ENCODE peak calls at places on chromosomes 11 and 22, in five cellular contexts. S is heart right ventricle; K is IMR-90; R is CD8-positive, alpha-beta T cell; V is upper lobe of right lung. N is an unnamed sample.
A peak's percentile ranks its signal among the peaks of the same experiment; 100 is the strongest.

GRCh38 chr11:130606181-130606580 is 157.7 kb downstream of the ADAMTS15 start:
- DNase-seq in S (no peak), R (no peak), V (no peak), K (no peak), N (no peak)

GRCh38 chr22:43996170-43996980 is 27.7 kb upstream of the PARVB start:
- DNase-seq in V (peak; percentile 83), R (peak; percentile 69), K (no peak), S (peak; percentile 59), N (peak; percentile 26)

GRCh38 chr22:27588273-27588672 is 213.3 kb downstream of the MN1 start:
- DNase-seq in K (no peak), R (no peak), S (no peak), V (no peak), N (no peak)

GRCh38 chr22:20111689-20112622 is 3.9 kb upstream of the RANBP1 start:
- DNase-seq in R (no peak), K (no peak), V (no peak), S (no peak), N (no peak)

GRCh38 chr11:65260302-65260701 is 1.5 kb upstream of the POLA2 start:
- DNase-seq in V (no peak), R (no peak), S (no peak), K (no peak), N (no peak)

GRCh38 chr11:43269229-43269928 is 42.4 kb upstream of the API5 start:
- DNase-seq in K (no peak), R (no peak), S (peak; percentile 12), V (no peak), N (no peak)

GRCh38 chr22:37208401-37209139 is 3.7 kb downstream of the SSTR3 start:
- DNase-seq in K (no peak), S (no peak), V (peak; percentile 37), R (no peak), N (no peak)

GRCh38 chr11:47720651-47721050 is 5.5 kb upstream of the AGBL2 start:
- DNase-seq in V (no peak), R (no peak), K (no peak), S (no peak), N (no peak)

GRCh38 chr22:17726561-17727243 is 47.6 kb downstream of the BID start:
- DNase-seq in R (no peak), K (peak; percentile 72), S (no peak), V (no peak), N (no peak)

GRCh38 chr11:69381681-69382130 is 87.8 kb downstream of the MYEOV start:
- DNase-seq in K (no peak), R (no peak), V (no peak), S (no peak), N (no peak)

GRCh38 chr22:36330655-36331305 is 57.0 kb downstream of the MYH9 start:
- DNase-seq in K (peak; percentile 63), R (no peak), S (peak; percentile 80), V (no peak), N (no peak)

GRCh38 chr22:40050258-40050657 is 55.5 kb downstream of the FAM83F start:
- DNase-seq in K (no peak), V (no peak), R (no peak), S (no peak), N (no peak)

GRCh38 chr11:27524155-27524554 is 17.6 kb upstream of the LIN7C start:
- DNase-seq in V (no peak), S (no peak), R (no peak), K (peak; percentile 66), N (no peak)

GRCh38 chr11:65130631-65131416 is 3.5 kb downstream of the SYVN1 start:
- DNase-seq in R (no peak), K (no peak), V (peak; percentile 52), S (no peak), N (no peak)

GRCh38 chr22:47965066-47965465 is 1202.6 kb downstream of the TBC1D22A start:
- DNase-seq in K (no peak), S (no peak), R (no peak), V (no peak), N (no peak)

GRCh38 chr11:101446726-101447125 is 137.1 kb downstream of the TRPC6 start:
- DNase-seq in S (no peak), R (no peak), K (peak; percentile 41), V (no peak), N (no peak)

GRCh38 chr11:73404048-73404447 is 27.8 kb downstream of the RELT start:
- DNase-seq in V (no peak), R (no peak), K (peak; percentile 40), S (peak; percentile 79), N (no peak)

GRCh38 chr22:25053153-25053805 is 100.8 kb downstream of the KIAA1671 start:
- DNase-seq in V (no peak), R (no peak), K (no peak), S (no peak), N (no peak)

GRCh38 chr22:32043391-32043790 is 330 bp downstream of the SLC5A1 start:
- DNase-seq in S (no peak), R (no peak), K (no peak), V (no peak), N (no peak)

GRCh38 chr22:41092847-41093371 is 517 bp downstream of the EP300 start:
- DNase-seq in V (peak; percentile 74), S (no peak), R (peak; percentile 21), K (peak; percentile 20), N (no peak)

GRCh38 chr11:110249066-110249465 is 47.3 kb downstream of the RDX start:
- DNase-seq in K (no peak), V (no peak), S (no peak), R (no peak), N (no peak)

DNA sequence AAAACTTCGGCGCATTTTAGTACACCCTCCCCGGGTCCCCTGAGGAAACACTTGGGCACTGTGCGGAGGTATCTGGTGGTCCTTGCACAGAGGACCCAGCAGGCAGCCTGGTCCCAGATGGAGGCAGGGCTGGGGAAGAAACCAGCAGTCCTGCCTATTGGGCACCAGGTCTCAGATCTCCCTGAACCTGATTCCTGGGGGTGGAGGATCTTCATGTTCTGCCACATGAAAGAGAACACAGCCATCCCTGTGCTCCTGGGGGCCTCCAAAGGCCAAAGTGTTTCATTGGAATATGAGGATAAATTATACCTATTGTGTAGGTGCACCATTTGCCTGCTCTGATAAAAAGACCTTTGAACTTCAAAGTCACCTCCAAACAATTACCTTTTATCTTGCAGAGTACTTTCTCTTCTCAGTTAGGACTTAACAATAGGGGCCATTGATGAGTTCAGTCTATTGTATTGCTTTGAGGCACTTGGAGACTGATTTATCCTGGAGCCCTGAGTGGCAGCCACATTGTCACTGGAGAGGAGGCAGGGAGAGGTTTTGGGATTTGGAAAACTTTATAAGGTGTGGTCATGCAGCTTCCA is 1.8 kb downstream of the RCN1 start:
- DNase-seq in K (no peak), V (no peak), R (no peak), S (no peak), N (no peak)
- H3K27ac ChIP-seq in K (peak overlapping the region; percentile 99), V (peak overlapping the region; percentile 6), R (no peak overlapping the region), S (peak overlapping the region; percentile 93), N (no peak overlapping the region)

GRCh38 chr11:1744137-1744878 is 6.1 kb downstream of the IFITM10 start:
- DNase-seq in K (no peak), R (no peak), V (peak; percentile 62), S (no peak), N (no peak)

GRCh38 chr11:1744879-1745700 is 5.3 kb downstream of the IFITM10 start:
- DNase-seq in V (peak; percentile 61), S (no peak), K (no peak), R (no peak), N (no peak)

GRCh38 chr11:1746956-1747752 is 3.2 kb downstream of the IFITM10 start:
- DNase-seq in R (no peak), K (no peak), S (no peak), V (peak; percentile 61), N (no peak)

GRCh38 chr11:1746516-1746931 is 3.9 kb downstream of the IFITM10 start:
- DNase-seq in R (no peak), K (no peak), S (no peak), V (peak; percentile 65), N (no peak)

GRCh38 chr11:1745701-1746320 is 4.6 kb downstream of the IFITM10 start:
- DNase-seq in R (no peak), S (no peak), K (no peak), V (no peak), N (no peak)
- H3K4me3 ChIP-seq in R (no peak overlapping the region), S (no peak overlapping the region), K (no peak overlapping the region), V (no peak overlapping the region), N (no peak overlapping the region)

GRCh38 chr22:50438305-50439275 is 36.2 kb downstream of the SBF1 start:
- DNase-seq in S (no peak), R (no peak), V (no peak), K (no peak), N (no peak)

GRCh38 chr22:50441428-50441993 is 33.3 kb downstream of the SBF1 start:
- DNase-seq in K (no peak), S (no peak), R (no peak), V (no peak), N (no peak)

GRCh38 chr22:50443202-50443601 is 31.6 kb downstream of the SBF1 start:
- DNase-seq in V (no peak), K (no peak), R (peak; percentile 38), S (no peak), N (no peak)

GRCh38 chr22:50439314-50440250 is 35.3 kb downstream of the SBF1 start:
- DNase-seq in K (no peak), V (no peak), S (no peak), R (no peak), N (no peak)

DNA sequence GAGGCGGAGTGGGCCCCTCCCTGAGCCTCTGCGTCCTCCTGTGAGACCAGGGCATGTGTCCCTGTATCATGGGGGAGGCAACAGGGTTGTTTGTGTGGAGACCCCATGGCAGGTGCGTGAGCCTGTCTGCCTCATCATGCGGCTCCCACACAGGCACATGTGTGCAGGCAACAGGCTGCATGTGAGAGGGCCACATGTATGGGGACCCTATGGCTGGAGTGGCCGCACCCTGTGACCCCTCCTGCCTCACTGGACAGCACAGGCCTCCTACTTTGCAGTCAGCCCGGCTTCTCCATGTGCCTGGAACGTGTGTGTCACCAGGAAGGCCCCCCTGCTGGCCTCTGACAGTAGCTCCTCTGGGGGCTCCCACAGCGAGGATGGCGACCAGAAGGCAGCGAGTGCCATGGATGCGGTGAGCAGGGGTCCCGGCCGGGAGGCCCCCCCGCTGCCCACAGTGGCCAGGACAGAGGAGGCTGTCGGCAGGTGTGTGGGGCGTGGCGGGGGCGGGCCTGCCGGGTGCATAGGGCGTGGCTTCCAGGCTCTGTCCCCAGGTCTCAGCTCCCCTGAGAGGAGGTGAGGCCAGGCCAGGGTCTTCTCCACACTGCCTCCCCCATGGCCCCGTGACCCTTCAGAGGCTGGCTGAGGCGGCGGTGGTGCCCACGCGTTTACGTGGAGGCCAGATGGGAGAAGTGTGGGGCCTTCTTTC is 34.1 kb downstream of the SBF1 start:
- DNase-seq in S (no peak), K (no peak), R (no peak), V (peak; percentile 65), N (no peak)
- H3K27ac ChIP-seq in S (no peak overlapping the region), K (no peak overlapping the region), R (no peak overlapping the region), V (no peak overlapping the region), N (no peak overlapping the region)

DNA sequence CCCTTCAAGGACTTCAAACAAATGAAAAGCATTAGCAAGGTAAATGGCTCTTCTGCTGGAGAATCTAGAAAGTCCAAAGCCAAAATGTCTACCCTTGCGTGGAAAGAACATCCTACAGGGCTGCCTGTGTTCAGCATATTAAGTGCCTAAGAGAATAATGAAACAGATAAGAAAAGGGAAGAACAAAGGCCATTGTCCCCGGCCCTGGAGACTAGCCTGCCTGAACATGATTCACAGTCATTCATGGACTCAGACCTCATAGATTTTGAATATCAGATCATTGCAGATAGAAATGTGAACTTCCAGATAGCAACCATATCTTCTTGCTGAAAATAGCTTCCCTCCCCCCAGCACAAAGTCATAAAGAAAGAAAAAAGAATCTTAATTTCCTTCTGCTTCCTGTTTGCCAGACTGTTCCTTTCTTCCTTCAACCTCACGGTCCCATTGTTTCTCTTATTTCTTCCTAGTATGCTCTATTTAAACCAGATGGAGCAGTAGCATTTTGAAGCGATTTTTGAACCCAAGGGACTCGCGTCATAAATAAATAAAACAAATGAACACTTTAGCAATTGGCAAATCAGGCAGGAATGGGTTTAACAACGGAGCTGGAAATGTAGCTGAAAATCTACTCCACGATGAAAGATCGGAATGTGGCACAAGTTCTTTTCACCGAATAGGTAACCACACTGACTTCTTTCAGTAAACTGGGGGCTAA is 408.2 kb upstream of the CCDC90B start:
- DNase-seq in S (no peak), R (no peak), K (no peak), V (no peak), N (no peak)
- H3K4me3 ChIP-seq in S (no peak overlapping the region), R (no peak overlapping the region), K (no peak overlapping the region), V (no peak overlapping the region), N (no peak overlapping the region)